ENCODE peak calls at places on chromosomes 12 and 14, in six cellular contexts. U is ovary; R is stimulated activated CD4-positive, alpha-beta T cell treated with anti-CD3 and anti-CD28 coated beads, Interleukin-4, amount 100 ng/mL, for 48 hours; M is NCI-H1930; F is Calu3; E is T-helper 1 cell. T is an unnamed sample.

GRCh38 chr12:18703326-18703725 is 34.5 kb downstream of the PLCZ1 start:
- DNase-seq in U (no peak), R (no peak), M (no peak), F (no peak), E (no peak), T (no peak)

GRCh38 chr14:51716610-51717009 is 64.9 kb downstream of the FRMD6 start:
- DNase-seq in U (no peak), R (no peak), M (no peak), F (no peak), E (no peak), T (no peak)

GRCh38 chr14:101511620-101512395 is 49.5 kb upstream of the DIO3 start:
- DNase-seq in U (no peak), R (no peak), M (no peak), F (no peak), E (no peak), T (no peak)

GRCh38 chr12:75959506-75959905 is 72.1 kb downstream of the PHLDA1 start:
- DNase-seq in U (no peak), R (no peak), M (no peak), F (no peak), E (no peak), T (no peak)

GRCh38 chr12:104473374-104473983 is 16.7 kb downstream of the CHST11 start:
- DNase-seq in U (no peak), R (no peak), M (no peak), F (no peak), E (no peak), T (no peak)

GRCh38 chr14:105492051-105492965 is 1.3 kb downstream of the TEDC1 start:
- DNase-seq in U (no peak), R (no peak), M (no peak), F (no peak), E (peak; percentile 7), T (no peak)

GRCh38 chr14:50816419-50817047 is 14.4 kb downstream of the NIN start:
- DNase-seq in U (peak; percentile 47), R (no peak), M (no peak), F (peak; percentile 11), E (no peak), T (no peak)

GRCh38 chr14:74429221-74429691 is 3.2 kb upstream of the SYNDIG1L start:
- DNase-seq in U (no peak), R (no peak), M (no peak), F (no peak), E (no peak), T (no peak)

GRCh38 chr14:55913324-55914035 is 204.7 kb upstream of the PELI2 start:
- DNase-seq in U (peak; percentile 20), R (no peak), M (no peak), F (no peak), E (no peak), T (no peak)

GRCh38 chr12:113587720-113588119 is 116.0 kb upstream of the LHX5 start:
- DNase-seq in U (no peak), R (no peak), M (no peak), F (no peak), E (no peak), T (no peak)

GRCh38 chr14:92093320-92093719 is 13.1 kb downstream of the ATXN3 start:
- DNase-seq in U (no peak), R (no peak), M (no peak), F (no peak), E (no peak), T (no peak)

GRCh38 chr12:47752552-47752951 is 6.1 kb downstream of the RAPGEF3 start:
- DNase-seq in U (no peak), R (no peak), M (no peak), F (no peak), E (no peak), T (no peak)

GRCh38 chr12:7197846-7198245 is 8.4 kb downstream of the PEX5 start:
- DNase-seq in U (no peak), R (no peak), M (no peak), F (no peak), E (no peak), T (no peak)

GRCh38 chr14:95495538-95496025 is 20.9 kb downstream of the SYNE3 start:
- DNase-seq in U (no peak), R (no peak), M (no peak), F (no peak), E (no peak), T (no peak)

GRCh38 chr14:61399365-61399764 is 78.0 kb downstream of the PRKCH start:
- DNase-seq in U (no peak), R (no peak), M (no peak), F (no peak), E (no peak), T (no peak)